ENCODE peak calls at places on chromosomes 16 and 17, in four cellular contexts. L is GM12878, Y is K562, J is HepG2. M is an unnamed sample.

GRCh38 chr16:15970202-15970601 is 20.8 kb downstream of the ABCC1 start:
- DNase-seq in L (no peak), Y (peak), J (peak), M (no peak)

GRCh38 chr17:50203086-50203485 is 1.7 kb upstream of the COL1A1 start:
- DNase-seq in L (no peak), Y (no peak), J (no peak), M (no peak)

GRCh38 chr17:4110152-4110551 is 32.7 kb downstream of the ZZEF1 start:
- DNase-seq in L (no peak), Y (no peak), J (no peak), M (no peak)

GRCh38 chr16:56953006-56953405 is 8.7 kb upstream of the CETP start:
- DNase-seq in L (no peak), Y (no peak), J (no peak), M (no peak)

GRCh38 chr16:72025404-72026114 is 17.0 kb downstream of the DHODH start:
- DNase-seq in L (no peak), Y (no peak), J (peak), M (no peak)

GRCh38 chr17:41264599-41264998 is 579 bp upstream of the KRTAP9-6 start:
- DNase-seq in L (no peak), Y (peak), J (no peak), M (no peak)

GRCh38 chr17:4142107-4142900 is 526 bp downstream of the ZZEF1 start:
- DNase-seq in L (no peak), Y (no peak), J (peak), M (no peak)

GRCh38 chr17:49260011-49260921 is 29.7 kb upstream of the PHOSPHO1 start:
- DNase-seq in L (no peak), Y (peak), J (peak), M (peak)

GRCh38 chr16:47470810-47471209 is 9.7 kb downstream of the PHKB start:
- DNase-seq in L (no peak), Y (no peak), J (peak), M (no peak)

GRCh38 chr17:45143767-45144198 is 4.5 kb upstream of the HEXIM1 start:
- DNase-seq in L (no peak), Y (no peak), J (no peak), M (peak)

GRCh38 chr17:42133461-42134041 is 10.9 kb downstream of the HSPB9 start:
- DNase-seq in L (no peak), Y (no peak), J (no peak), M (no peak)

GRCh38 chr17:3012926-3013581 is 50.4 kb downstream of the OR1D5 start:
- DNase-seq in L (peak), Y (peak), J (peak), M (peak)

GRCh38 chr16:20647736-20648135 is 49.7 kb downstream of the ACSM1 start:
- DNase-seq in L (no peak), Y (no peak), J (no peak), M (no peak)

GRCh38 chr16:30761928-30762902 is at the start of the genes CFAP119 and RNF40:
- DNase-seq in L (peak), Y (peak), J (peak), M (peak)

GRCh38 chr17:69608808-69609494 is 194.5 kb downstream of the MAP2K6 start:
- DNase-seq in L (no peak), Y (no peak), J (no peak), M (no peak)

GRCh38 chr16:12178251-12178990 is 201.9 kb downstream of the SNX29 start:
- DNase-seq in L (no peak), Y (no peak), J (no peak), M (no peak)

GRCh38 chr17:13541032-13541480 is 60.7 kb downstream of the HS3ST3A1 start:
- DNase-seq in L (no peak), Y (no peak), J (no peak), M (no peak)

DNA sequence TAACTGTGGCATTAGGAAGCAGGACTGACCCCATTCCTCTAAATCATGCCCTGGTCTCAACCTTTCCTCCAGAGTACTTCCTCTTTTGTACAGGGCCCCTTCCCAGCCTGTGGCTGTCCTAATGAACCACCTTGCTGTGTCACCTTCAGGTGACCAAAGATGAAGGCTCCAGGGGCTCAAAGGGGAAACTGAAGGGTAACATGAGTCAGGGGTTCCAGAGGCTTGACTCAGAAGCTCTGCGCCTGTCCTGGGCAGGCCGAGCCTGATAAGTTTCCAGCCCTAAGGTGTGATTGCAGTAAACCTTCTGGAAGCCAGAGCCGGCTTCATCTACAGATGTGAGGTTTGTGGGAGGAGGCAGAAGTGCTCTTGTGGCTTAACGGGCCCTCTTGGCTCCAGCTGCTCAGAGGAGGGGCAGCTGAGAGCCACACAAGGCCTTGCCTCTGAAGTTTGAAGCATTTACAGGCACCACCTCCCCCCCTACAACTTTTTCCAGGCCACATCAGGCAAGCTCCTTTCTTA is 149.8 kb downstream of the CLEC16A start:
- DNase-seq in L (peak), Y (peak), J (no peak), M (no peak)
- TF ChIP-seq FOXM1 in L (no peak), Y (no peak), J (no peak), M (no peak)

GRCh38 chr17:73634629-73635028 is 9.6 kb downstream of the SDK2 start:
- DNase-seq in L (no peak), Y (no peak), J (no peak), M (no peak)
- TF ChIP-seq TAF1 in L (no peak), Y (no peak), J (no peak), M (no peak)

DNA sequence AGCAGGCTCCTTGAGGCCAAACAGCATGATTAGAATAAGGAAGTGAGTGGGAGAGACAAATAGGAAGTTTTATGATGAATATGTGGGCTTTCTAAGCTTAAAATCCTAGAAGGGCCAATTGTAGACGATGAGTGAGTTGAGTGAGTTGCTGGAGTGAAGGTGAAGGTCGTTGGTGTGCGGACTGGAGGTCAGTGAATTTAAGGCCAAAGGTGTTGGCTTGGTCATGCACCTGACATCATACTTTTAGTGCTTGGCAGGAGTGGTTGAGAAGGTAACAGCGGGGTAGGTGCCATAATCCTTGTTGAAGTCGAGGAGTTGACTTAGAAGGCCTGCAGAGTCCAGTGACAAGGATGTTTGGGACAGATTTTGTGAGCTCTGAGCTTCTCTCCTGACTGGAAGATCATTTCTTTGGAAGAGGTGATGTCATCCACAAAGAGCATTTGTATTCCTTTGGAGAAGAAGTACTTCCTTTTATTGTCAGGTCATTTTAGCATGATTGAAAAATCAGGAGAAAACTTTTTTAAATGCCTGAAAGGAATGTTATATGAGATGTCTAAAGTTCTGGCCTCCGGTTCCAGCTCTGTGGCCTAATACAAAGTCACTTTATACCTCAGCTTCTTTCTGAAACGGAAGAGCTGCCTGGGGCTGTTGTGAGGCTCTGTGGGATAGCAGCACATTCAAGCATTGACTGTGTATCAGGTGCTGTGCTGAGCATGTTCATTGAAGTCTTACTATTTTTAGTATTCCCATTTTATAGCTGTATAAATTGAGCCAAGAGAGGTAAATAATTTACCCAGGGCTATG is 53.6 kb upstream of the TBX2 start:
- DNase-seq in L (no peak), Y (no peak), J (no peak), M (no peak)
- H2AFZ ChIP-seq in L (no peak), Y (no peak), J (no peak), M (no peak)

GRCh38 chr17:27946521-27946920 is 53.4 kb upstream of the LYRM9 start:
- DNase-seq in L (no peak), Y (no peak), J (no peak), M (no peak)
- TF ChIP-seq FOXM1 in L (no peak), Y (no peak), J (no peak), M (no peak)

GRCh38 chr17:76994237-76994637 is 126.0 kb downstream of the MGAT5B start:
- DNase-seq in L (no peak), Y (no peak), J (no peak), M (no peak)
- TF ChIP-seq TAF1 in L (no peak), Y (no peak), J (no peak), M (no peak)

GRCh38 chr17:78647030-78647429 is 69.8 kb upstream of the DNAH17 start:
- DNase-seq in L (no peak), Y (no peak), J (no peak), M (no peak)
- H2AFZ ChIP-seq in L (no peak), Y (no peak), J (no peak), M (no peak)

DNA sequence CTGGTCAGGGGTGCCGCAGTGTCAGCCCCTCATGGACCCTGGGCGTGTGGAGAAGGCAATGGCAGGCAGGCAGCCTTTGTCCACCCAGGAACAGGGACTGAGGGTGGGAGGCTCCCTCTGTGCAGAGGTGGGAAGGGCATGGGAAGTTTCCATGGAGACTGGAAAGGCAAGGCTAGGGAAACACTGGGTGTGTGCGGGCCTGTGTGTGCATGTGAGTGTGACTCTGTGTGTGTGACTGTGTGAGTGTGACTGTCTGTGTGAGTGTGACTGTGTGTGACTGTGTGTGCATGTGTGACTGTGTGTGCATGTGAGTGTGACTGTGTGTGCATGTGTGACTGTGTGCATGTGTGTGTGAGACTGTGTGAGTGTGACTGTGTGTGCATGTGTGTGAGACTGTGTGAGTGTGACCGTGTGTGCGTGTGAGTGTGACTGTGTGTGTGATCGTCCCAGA is 899 bp downstream of the CD300C start:
- DNase-seq in L (no peak), Y (no peak), J (no peak), M (no peak)
- TF ChIP-seq FOXM1 in L (no peak), Y (no peak), J (no peak), M (no peak)

DNA sequence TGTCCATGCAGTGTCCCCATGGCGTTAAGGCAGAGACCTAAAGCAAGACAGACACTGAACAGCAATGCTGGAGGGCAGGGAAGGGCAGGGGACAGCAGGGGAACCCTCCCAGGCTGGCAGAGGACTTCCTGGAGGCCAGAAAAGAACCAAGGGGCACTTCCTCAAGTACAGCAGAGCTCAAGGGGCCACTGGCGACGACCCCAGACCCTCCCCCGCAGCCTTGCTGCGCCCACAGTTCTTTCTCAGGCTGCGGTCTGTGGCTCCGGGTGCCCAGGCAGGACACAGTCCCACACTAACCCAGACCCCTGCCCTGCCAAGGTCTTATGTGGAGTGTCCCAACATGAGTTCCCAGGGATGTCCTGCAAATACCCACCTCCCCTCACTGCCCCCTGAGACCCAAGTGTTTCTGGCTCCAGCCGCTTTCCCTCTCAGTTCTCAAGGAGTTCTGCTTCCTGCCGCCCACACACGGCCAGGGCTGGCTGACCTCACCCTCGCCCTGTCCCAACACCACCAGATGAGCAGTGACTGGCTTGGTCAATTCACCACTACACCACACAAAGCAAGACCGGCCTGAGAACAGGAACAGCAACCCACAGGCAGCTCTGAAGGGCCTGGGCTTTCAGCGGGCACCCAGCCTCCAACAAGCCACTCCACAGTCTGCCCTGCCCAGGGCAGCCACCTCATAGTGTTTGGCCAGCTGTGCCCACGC is 4.1 kb downstream of the CLCN7 start:
- DNase-seq in L (no peak), Y (peak), J (no peak), M (no peak)
- TF ChIP-seq TAF1 in L (peak), Y (peak), J (no peak), M (no peak)

DNA sequence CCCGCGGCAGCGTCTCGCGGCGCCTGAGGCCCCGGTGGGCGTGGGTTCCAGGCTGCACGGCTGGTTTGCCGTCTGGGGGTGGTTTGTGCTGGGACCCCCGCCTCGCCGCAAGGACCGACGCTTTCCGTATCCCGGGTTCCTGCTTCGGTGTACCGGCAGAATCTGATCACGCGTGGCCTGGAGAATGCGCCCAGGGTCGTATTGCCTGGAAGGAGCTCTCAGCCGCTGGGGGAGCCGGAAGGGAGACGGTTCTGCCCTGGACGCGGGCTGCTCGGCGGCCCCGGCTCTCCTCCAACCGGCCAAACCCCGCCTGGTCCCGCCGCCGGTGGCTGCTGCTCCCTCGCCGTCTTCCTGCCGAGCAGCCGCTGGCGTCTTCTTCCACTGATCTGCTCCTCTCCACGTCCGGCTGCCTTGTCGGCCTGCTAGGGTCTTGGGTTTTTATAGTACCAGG is 39.8 kb downstream of the ZNF778 start:
- DNase-seq in L (no peak), Y (no peak), J (no peak), M (peak)
- H2AFZ ChIP-seq in L (no peak), Y (no peak), J (no peak), M (no peak)